ENCODE peak calls at places on chromosome 21, in four cellular contexts. H is GM12878, Z is HepG2, N is H1. F is an unnamed sample.

GRCh38 chr21:32215306-32215685 is 63.6 kb downstream of the MIS18A start:
- DNase-seq in Z (no peak), N (no peak), H (no peak), F (no peak)

GRCh38 chr21:32590130-32590529 is 4.8 kb upstream of the TCP10L start:
- DNase-seq in Z (no peak), H (no peak), N (no peak), F (no peak)

GRCh38 chr21:28421716-28422480 is 570.8 kb downstream of the LTN1 start:
- DNase-seq in Z (no peak), N (no peak), H (no peak), F (no peak)

GRCh38 chr21:38263493-38263892 is 6.7 kb downstream of the KCNJ15 start:
- DNase-seq in Z (no peak), H (no peak), N (no peak), F (no peak)

GRCh38 chr21:32411366-32412161 is 942 bp upstream of the EVA1C start:
- DNase-seq in H (no peak), N (peak), Z (no peak), F (no peak)

GRCh38 chr21:38920631-38921398 is 115.1 kb downstream of the ETS2 start:
- DNase-seq in H (no peak), Z (no peak), N (no peak), F (no peak)

GRCh38 chr21:39720126-39720778 is 24.7 kb upstream of the IGSF5 start:
- DNase-seq in Z (no peak), N (no peak), H (no peak), F (no peak)

GRCh38 chr21:39121600-39122355 is 61.5 kb downstream of the PSMG1 start:
- DNase-seq in Z (no peak), H (no peak), N (peak), F (no peak)

GRCh38 chr21:30206551-30207251 is 9.2 kb downstream of the CLDN8 start:
- DNase-seq in N (no peak), Z (no peak), H (no peak), F (no peak)

DNA sequence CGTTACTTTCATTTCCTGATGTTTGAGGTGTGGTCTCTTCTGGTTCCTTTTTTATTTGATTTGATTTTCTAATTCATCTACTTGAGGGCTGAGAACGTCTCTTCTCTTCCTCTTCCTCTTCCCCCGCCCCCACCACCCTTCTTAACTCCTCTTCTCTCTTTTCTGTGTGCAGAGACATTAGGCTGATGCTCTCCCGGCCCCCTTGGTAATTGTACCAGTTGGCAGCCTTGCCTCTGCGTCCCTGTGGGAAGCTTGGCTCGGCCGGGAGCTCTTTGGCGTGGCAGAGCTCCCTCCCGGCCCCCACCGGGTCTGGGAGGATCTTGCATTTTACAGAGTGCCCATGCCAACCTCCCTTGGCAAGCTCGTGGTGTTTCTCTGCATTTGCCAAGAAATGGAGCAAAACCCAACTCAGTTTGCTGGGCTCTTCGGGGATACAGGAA is 19.9 kb downstream of the CRYAA start:
- DNase-seq in N (no peak), H (no peak), Z (no peak), F (no peak)
- H3K4me3 ChIP-seq in N (no peak), H (no peak), Z (no peak), F (no peak)

GRCh38 chr21:44461438-44462089 is 6.3 kb downstream of the LRRC3 start:
- DNase-seq in H (no peak), N (no peak), Z (peak), F (no peak)
- TF ChIP-seq SUZ12 in H (no peak), N (no peak), Z (no peak), F (no peak)

DNA sequence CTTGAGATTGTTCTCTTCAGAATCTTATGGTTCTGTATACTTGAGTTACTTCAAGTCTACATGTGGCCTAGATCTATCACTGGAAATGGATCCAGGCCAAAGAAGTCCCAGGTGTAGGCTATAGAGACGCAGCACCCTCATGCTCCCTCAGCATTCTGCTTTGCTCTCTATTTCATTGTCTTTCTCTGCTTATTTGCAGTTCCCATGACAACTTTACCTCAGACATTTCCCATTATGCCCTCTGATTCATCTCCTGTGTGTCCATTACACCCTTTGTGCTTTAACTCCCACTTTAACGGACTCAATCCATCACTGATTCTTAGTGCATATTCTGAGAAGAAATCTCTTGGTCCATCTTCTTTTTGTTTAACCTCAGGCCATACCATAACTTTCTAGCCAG is 236.9 kb upstream of the NRIP1 start:
- DNase-seq in H (no peak), Z (peak), N (no peak), F (no peak)
- TF ChIP-seq YY1 in H (no peak), Z (no peak), N (no peak), F (no peak)

GRCh38 chr21:36704958-36705678 is 6.2 kb downstream of the SIM2 start:
- DNase-seq in N (peak), H (no peak), Z (no peak), F (no peak)

GRCh38 chr21:36702622-36702968 is 3.7 kb downstream of the SIM2 start:
- DNase-seq in N (no peak), Z (no peak), H (no peak), F (no peak)

GRCh38 chr21:36704281-36704957 is 5.5 kb downstream of the SIM2 start:
- DNase-seq in H (no peak), N (peak), Z (no peak), F (no peak)

GRCh38 chr21:36703123-36703522 is 4.2 kb downstream of the SIM2 start:
- DNase-seq in Z (no peak), H (no peak), N (no peak), F (no peak)

GRCh38 chr21:36703626-36704280 is 4.8 kb downstream of the SIM2 start:
- DNase-seq in H (no peak), Z (no peak), N (peak), F (no peak)
- H3K4me3 ChIP-seq in H (no peak), Z (no peak), N (no peak), F (no peak)

GRCh38 chr21:34928637-34929036 is 120.5 kb downstream of the RUNX1 start:
- DNase-seq in H (no peak), Z (no peak), N (no peak), F (no peak)

GRCh38 chr21:34925597-34925996 is 123.5 kb downstream of the RUNX1 start:
- DNase-seq in Z (no peak), N (no peak), H (no peak), F (no peak)

GRCh38 chr21:34924194-34924593 is 124.9 kb downstream of the RUNX1 start:
- DNase-seq in N (no peak), Z (no peak), H (no peak), F (no peak)

GRCh38 chr21:34924767-34925425 is 124.2 kb downstream of the RUNX1 start:
- DNase-seq in Z (no peak), H (no peak), N (no peak), F (no peak)

DNA sequence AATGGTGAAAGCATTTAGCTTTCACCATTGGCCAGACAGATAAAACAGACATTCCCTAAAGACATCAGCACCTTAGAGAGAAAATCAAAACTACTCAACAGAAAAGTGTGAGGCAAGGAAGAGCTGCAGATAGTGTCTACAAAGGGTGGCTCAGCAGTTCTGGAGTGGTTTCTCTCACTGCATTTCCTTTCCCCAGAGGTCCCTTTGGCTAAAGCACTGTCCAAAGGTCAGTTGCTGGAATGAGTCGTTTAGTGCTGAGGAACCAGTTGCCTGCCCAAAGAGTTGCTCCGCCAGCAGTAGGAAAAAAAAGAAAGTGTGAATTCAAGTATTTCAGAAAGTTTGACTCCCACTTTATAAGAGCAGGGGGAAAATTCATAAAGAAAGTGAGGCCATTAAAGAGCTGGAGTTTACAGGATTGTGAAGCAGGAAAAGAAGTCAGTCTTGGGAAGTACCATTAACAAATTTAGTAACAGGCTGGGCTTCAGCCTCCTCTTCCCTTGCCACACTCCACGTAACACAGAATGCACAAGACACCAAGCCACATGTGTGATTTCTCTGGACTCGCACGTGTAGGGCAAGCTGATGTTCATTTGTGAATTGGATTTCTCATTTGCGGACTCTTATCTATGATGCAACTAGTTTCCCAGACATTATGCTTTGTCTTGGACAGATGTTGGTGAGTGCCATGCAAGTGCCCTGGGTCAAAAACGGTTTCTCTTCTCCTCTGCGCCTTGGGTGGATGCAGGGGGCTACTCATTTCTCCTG is 122.1 kb downstream of the RUNX1 start:
- DNase-seq in N (no peak), H (no peak), Z (peak), F (no peak)
- TF ChIP-seq SUZ12 in N (no peak), H (no peak), Z (no peak), F (no peak)

GRCh38 chr21:44954281-44954771 is 14.5 kb downstream of the SLX9 start:
- DNase-seq in N (no peak), H (no peak), Z (no peak), F (no peak)
- TF ChIP-seq YY1 in N (no peak), H (no peak), Z (no peak), F (no peak)

GRCh38 chr21:41321908-41322495 is 5.4 kb downstream of the FAM3B start:
- DNase-seq in H (no peak), N (no peak), Z (no peak), F (no peak)
- H3K4me3 ChIP-seq in H (no peak), N (no peak), Z (peak), F (no peak)

DNA sequence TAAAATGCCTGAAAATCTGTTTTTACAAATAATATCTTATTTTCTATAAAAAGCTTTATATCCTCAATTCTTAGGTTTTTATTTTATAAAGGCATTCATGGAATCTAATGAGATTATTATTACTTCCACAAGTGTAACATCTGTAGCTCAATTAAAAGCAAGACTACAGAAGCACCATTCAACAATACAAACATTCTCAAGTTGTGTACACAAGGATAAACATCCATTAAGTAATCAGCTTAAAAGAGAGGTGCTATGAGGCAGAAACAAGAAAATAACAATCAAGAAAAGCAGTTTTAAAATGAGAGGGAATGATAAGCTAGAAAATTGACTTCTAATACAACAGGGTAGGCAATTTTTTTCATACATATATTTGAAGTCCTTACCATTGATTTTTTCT is 326.1 kb downstream of the MRPL39 start:
- DNase-seq in N (no peak), H (no peak), Z (no peak), F (no peak)
- TF ChIP-seq SUZ12 in N (no peak), H (no peak), Z (no peak), F (no peak)

GRCh38 chr21:45887121-45887611 is 94.4 kb upstream of the COL6A1 start:
- DNase-seq in Z (no peak), N (no peak), H (no peak), F (no peak)

GRCh38 chr21:45885597-45885929 is 96.0 kb upstream of the COL6A1 start:
- DNase-seq in Z (no peak), N (no peak), H (no peak), F (no peak)

GRCh38 chr21:45888361-45889009 is 93.1 kb upstream of the COL6A1 start:
- DNase-seq in N (no peak), H (no peak), Z (no peak), F (no peak)

GRCh38 chr21:45887788-45888187 is 93.8 kb upstream of the COL6A1 start:
- DNase-seq in Z (no peak), N (no peak), H (no peak), F (no peak)

GRCh38 chr21:45886610-45887026 is 95.0 kb upstream of the COL6A1 start:
- DNase-seq in H (no peak), Z (no peak), N (no peak), F (no peak)
- TF ChIP-seq YY1 in H (no peak), Z (no peak), N (no peak), F (no peak)

F was measured in NT2/D1.